ENCODE peak calls at places on chromosome 22, in ten cellular contexts. J, A, D, Q, G, S, V, B, R and H are unnamed samples.

GRCh38 chr22:30238661-30239420 is 7.7 kb downstream of the LIF start:
- DNase-seq in D (peak; percentile 88), A (no peak), S (peak; percentile 79), G (peak; percentile 47), Q (peak; percentile 45), J (peak; percentile 74), B (peak; percentile 44), V (no peak), R (no peak), H (no peak)

GRCh38 chr22:46079861-46080821 is 70.2 kb upstream of the PPARA start:
- DNase-seq in G (peak; percentile 60), D (no peak), S (peak; percentile 95), J (no peak), A (no peak), R (no peak), Q (peak; percentile 95), V (no peak), B (peak; percentile 74), H (no peak)

GRCh38 chr22:27825174-27825573 is 23.6 kb upstream of the MN1 start:
- DNase-seq in G (no peak), J (peak; percentile 75), S (no peak), V (no peak), A (no peak), D (no peak), B (no peak), Q (no peak), R (no peak), H (no peak)

GRCh38 chr22:23175817-23176644 is 4.3 kb upstream of the BCR start:
- DNase-seq in B (no peak), D (no peak), G (no peak), A (no peak), R (no peak), S (no peak), J (no peak), V (no peak), Q (no peak), H (no peak)

GRCh38 chr22:22721681-22722309 is 77.4 kb downstream of the GGTLC2 start:
- DNase-seq in V (no peak), S (no peak), G (no peak), Q (peak; percentile 45), A (peak; percentile 63), J (no peak), B (no peak), D (peak; percentile 84), R (peak; percentile 38), H (no peak)

GRCh38 chr22:49202226-49202625 is 625.4 kb downstream of the BRD1 start:
- DNase-seq in R (no peak), A (no peak), G (no peak), V (no peak), D (no peak), S (peak; percentile 50), B (no peak), Q (no peak), J (peak; percentile 27), H (no peak)

GRCh38 chr22:41576877-41577276 is 12.8 kb downstream of the PMM1 start:
- DNase-seq in J (peak; percentile 94), Q (peak; percentile 43), G (peak; percentile 21), R (peak; percentile 27), S (no peak), A (peak; percentile 39), B (peak; percentile 62), D (peak; percentile 48), V (peak; percentile 35), H (no peak)

GRCh38 chr22:47195676-47196492 is 433.4 kb downstream of the TBC1D22A start:
- DNase-seq in B (no peak), V (no peak), G (no peak), J (no peak), R (no peak), A (no peak), Q (no peak), D (peak; percentile 6), S (peak; percentile 62), H (no peak)

GRCh38 chr22:27124336-27125023 is 467.1 kb downstream of the MIAT start:
- DNase-seq in G (peak; percentile 23), Q (no peak), D (no peak), S (peak; percentile 79), J (no peak), R (no peak), V (no peak), A (no peak), B (peak; percentile 34), H (no peak)

GRCh38 chr22:26670459-26670858 is 13.1 kb downstream of the MIAT start:
- DNase-seq in B (no peak), G (no peak), Q (no peak), S (no peak), R (no peak), V (no peak), D (no peak), J (no peak), A (no peak), H (no peak)

DNA sequence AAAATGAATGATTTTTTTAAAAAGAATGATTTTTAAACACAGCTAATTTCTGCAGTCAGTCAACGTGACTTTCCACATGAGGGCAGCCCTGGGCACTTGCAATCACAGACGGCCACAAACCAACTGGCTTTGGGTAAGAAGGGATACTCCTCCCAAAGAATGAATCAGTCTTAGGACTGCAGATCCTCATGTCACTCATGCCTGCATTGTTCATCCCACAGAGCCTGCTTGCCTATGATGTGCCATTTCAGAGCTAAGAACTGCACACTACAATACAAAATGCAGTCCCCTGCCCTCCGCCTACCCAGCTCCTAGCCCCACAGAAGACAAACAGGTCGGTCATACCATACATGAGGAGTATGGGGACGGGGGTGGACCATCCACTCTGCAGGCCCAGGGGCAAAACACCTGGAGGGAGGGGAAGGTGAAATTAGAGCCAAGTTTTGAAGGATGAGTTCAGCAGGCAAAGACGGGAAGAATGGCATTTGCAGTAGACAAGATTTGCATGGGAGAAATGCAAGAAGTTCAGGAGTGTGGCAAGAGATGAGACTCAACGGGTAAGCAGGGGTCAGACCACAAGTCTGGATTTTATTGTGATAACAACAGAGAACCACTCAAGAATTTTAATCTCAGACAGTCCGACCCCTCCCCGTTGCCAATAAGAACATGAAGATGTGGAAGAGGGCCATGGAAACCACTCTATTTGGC is 24.7 kb downstream of the PACSIN2 start:
- DNase-seq in Q (peak; percentile 88), D (peak; percentile 89), A (peak; percentile 90), R (no peak), V (no peak), G (peak; percentile 36), B (no peak), S (peak; percentile 71), J (peak; percentile 71), H (no peak)
- TF ChIP-seq CTCF in Q (peak; percentile 41), D (peak; percentile 54), A (peak; percentile 63), R (no peak), V (peak; percentile 33), G (no peak), B (peak; percentile 36), S (no peak), J (peak; percentile 67), H (no peak)

GRCh38 chr22:44192811-44193536 is 12.2 kb downstream of the PARVG start:
- DNase-seq in Q (no peak), R (no peak), A (no peak), B (no peak), D (no peak), S (no peak), J (no peak), G (no peak), V (no peak), H (no peak)
- TF ChIP-seq CTCF in Q (no peak), R (no peak), A (no peak), B (no peak), D (no peak), S (no peak), J (no peak), G (no peak), V (no peak), H (no peak)

GRCh38 chr22:32904044-32904443 is 102.5 kb downstream of the TIMP3 start:
- DNase-seq in G (peak; percentile 15), D (peak; percentile 61), V (peak; percentile 51), R (no peak), Q (peak; percentile 39), A (peak; percentile 63), J (peak; percentile 84), B (no peak), S (peak; percentile 71), H (no peak)

GRCh38 chr22:32897400-32897799 is 95.9 kb downstream of the TIMP3 start:
- DNase-seq in S (no peak), A (peak; percentile 97), Q (peak; percentile 81), B (no peak), V (no peak), J (no peak), D (peak; percentile 45), R (no peak), G (no peak), H (no peak)

GRCh38 chr22:32905400-32905799 is 103.9 kb downstream of the TIMP3 start:
- DNase-seq in B (no peak), R (no peak), A (no peak), J (peak; percentile 44), D (no peak), S (peak; percentile 78), V (no peak), Q (no peak), G (no peak), H (no peak)

GRCh38 chr22:32900856-32901255 is 99.4 kb downstream of the TIMP3 start:
- DNase-seq in J (no peak), Q (no peak), V (no peak), R (no peak), D (no peak), A (peak; percentile 31), B (no peak), G (no peak), S (no peak), H (no peak)

GRCh38 chr22:32901925-32902324 is 100.4 kb downstream of the TIMP3 start:
- DNase-seq in A (no peak), Q (no peak), S (no peak), D (no peak), J (peak; percentile 43), B (no peak), G (no peak), R (no peak), V (no peak), H (no peak)
- TF ChIP-seq CTCF in A (no peak), Q (peak; percentile 4), S (no peak), D (no peak), J (peak; percentile 68), B (peak; percentile 14), G (no peak), R (no peak), V (no peak), H (no peak)

GRCh38 chr22:38706101-38706884 is 549 bp downstream of the GTPBP1 start:
- DNase-seq in A (no peak), D (peak; percentile 40), B (no peak), R (no peak), G (peak; percentile 61), S (peak; percentile 78), Q (peak; percentile 29), V (no peak), J (peak; percentile 68), H (no peak)

GRCh38 chr22:38706885-38707180 is 1.1 kb downstream of the GTPBP1 start:
- DNase-seq in G (no peak), A (peak; percentile 47), V (no peak), Q (no peak), R (no peak), S (no peak), D (no peak), J (no peak), B (no peak), H (no peak)

GRCh38 chr22:38704568-38705234 is 1.0 kb upstream of the GTPBP1 start:
- DNase-seq in J (no peak), D (no peak), R (no peak), G (no peak), S (no peak), B (no peak), A (no peak), V (no peak), Q (peak; percentile 23), H (no peak)

GRCh38 chr22:38707346-38707745 is 1.6 kb downstream of the GTPBP1 start:
- DNase-seq in R (no peak), V (no peak), J (no peak), S (no peak), D (peak; percentile 33), G (no peak), A (peak; percentile 89), Q (peak; percentile 77), B (no peak), H (no peak)

GRCh38 chr22:38705235-38706100 is at the start of gene GTPBP1:
- DNase-seq in V (peak; percentile 100), R (peak; percentile 97), Q (peak; percentile 100), S (peak; percentile 100), A (peak; percentile 100), J (peak; percentile 99), D (peak; percentile 100), G (peak; percentile 98), B (peak; percentile 95), H (peak; percentile 82)
- TF ChIP-seq CTCF in V (no peak), R (peak; percentile 22), Q (no peak), S (no peak), A (no peak), J (no peak), D (no peak), G (no peak), B (no peak), H (no peak)